ENCODE peak calls at places on chromosomes 3 and 15, in six cellular contexts. A is K562, E is SK-N-SH, I is HepG2, S is HCT116, K is GM12878. M is an unnamed sample. For H3K9me3, the result is how much of the 10 kb centered on the place peaks cover.

GRCh38 chr15:89556413-89557262 is 18.6 kb upstream of the TICRR start:
- DNase-seq in A (peak), E (peak), I (peak), S (peak), K (no peak), M (peak)

GRCh38 chr3:179528786-179529185 is 33.9 kb upstream of the ACTL6A start:
- DNase-seq in A (no peak), E (no peak), I (no peak), S (no peak), K (no peak), M (no peak)

GRCh38 chr15:40769310-40770146 is at the start of gene C15orf62:
- DNase-seq in A (no peak), E (peak), I (no peak), S (no peak), K (peak), M (no peak)

GRCh38 chr3:50164056-50164455 is 8.9 kb downstream of the SEMA3F start:
- DNase-seq in A (no peak), E (no peak), I (no peak), S (no peak), K (no peak), M (no peak)

GRCh38 chr15:49734831-49735508 is 114.1 kb downstream of the DTWD1 start:
- DNase-seq in A (no peak), E (no peak), I (no peak), S (no peak), K (no peak), M (no peak)

GRCh38 chr3:171811913-171812321 is 1.6 kb upstream of the PLD1 start:
- DNase-seq in A (no peak), E (no peak), I (no peak), S (no peak), K (no peak), M (no peak)

GRCh38 chr15:78685157-78685830 is 44.3 kb upstream of the CHRNB4 start:
- DNase-seq in A (no peak), E (peak), I (no peak), S (no peak), K (no peak), M (no peak)

GRCh38 chr3:43748179-43748578 is 57.4 kb downstream of the ABHD5 start:
- DNase-seq in A (no peak), E (no peak), I (no peak), S (no peak), K (no peak), M (no peak)

GRCh38 chr15:79091204-79091867 is 756 bp upstream of the RASGRF1 start:
- DNase-seq in A (no peak), E (peak), I (no peak), S (no peak), K (no peak), M (no peak)

GRCh38 chr15:95884276-95884675 is 446.2 kb upstream of the NR2F2 start:
- DNase-seq in A (no peak), E (no peak), I (no peak), S (no peak), K (no peak), M (no peak)

GRCh38 chr15:29756358-29757267 is 65.7 kb downstream of the TJP1 start:
- DNase-seq in A (no peak), E (no peak), I (no peak), S (no peak), K (no peak), M (no peak)

GRCh38 chr3:94159062-94159726 is 96.3 kb downstream of the NSUN3 start:
- DNase-seq in A (no peak), E (no peak), I (peak), S (no peak), K (no peak), M (no peak)

GRCh38 chr3:128309026-128309425 is 155.7 kb downstream of the EEFSEC start:
- DNase-seq in A (no peak), E (no peak), I (no peak), S (no peak), K (no peak), M (no peak)

GRCh38 chr3:179558742-179559364 is 3.9 kb upstream of the ACTL6A start:
- DNase-seq in A (peak), E (peak), I (peak), S (peak), K (peak), M (peak)

GRCh38 chr15:64205202-64205601 is 42.4 kb upstream of the PPIB start:
- DNase-seq in A (peak), E (no peak), I (no peak), S (no peak), K (no peak), M (no peak)

GRCh38 chr15:94230886-94231727 is at the start of gene MCTP2:
- DNase-seq in A (no peak), E (peak), I (peak), S (peak), K (peak), M (no peak)

GRCh38 chr3:94293793-94294195 is 230.9 kb downstream of the NSUN3 start:
- DNase-seq in A (no peak), E (no peak), I (no peak), S (no peak), K (no peak), M (no peak)

GRCh38 chr3:197750396-197750831 is 731 bp downstream of the FYTTD1 start:
- DNase-seq in A (peak), E (peak), I (no peak), S (no peak), K (no peak), M (no peak)

DNA sequence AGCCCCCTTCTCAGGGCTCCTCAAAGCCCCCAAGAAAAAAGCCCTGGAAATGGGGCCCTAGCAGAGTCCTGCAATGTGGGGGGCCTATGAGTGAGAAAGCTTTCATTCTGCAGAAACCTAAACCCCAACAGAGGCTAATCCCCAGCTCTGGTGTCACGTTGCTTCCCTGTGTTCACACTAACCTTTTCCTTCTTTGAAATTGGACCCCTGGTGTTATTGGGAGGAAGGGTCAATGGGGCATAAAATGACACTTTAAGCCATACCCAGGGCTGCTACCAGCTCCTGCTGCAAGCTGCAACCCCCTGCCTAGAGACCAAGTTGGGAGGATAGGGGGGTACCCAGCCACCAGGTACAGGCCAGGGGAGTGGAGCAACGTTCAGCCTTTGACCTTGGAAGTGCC is 2.1 kb downstream of the CYP1A2 start:
- DNase-seq in A (no peak), E (no peak), I (no peak), S (no peak), K (no peak), M (no peak)
- TF ChIP-seq POLR2AphosphoS5 in A (no peak), E (no peak), I (no peak), S (no peak), K (no peak), M (no peak)

GRCh38 chr15:71820127-71820526 is 9.8 kb downstream of the NR2E3 start:
- DNase-seq in A (no peak), E (no peak), I (no peak), S (no peak), K (no peak), M (no peak)
- H3K9me3 ChIP-seq in A (under half), E (under half), I (under half), S (under half), K (under half), M (under half)

GRCh38 chr15:99955532-99955931 is 222.3 kb upstream of the LYSMD4 start:
- DNase-seq in A (no peak), E (no peak), I (no peak), S (no peak), K (no peak), M (no peak)
- TF ChIP-seq REST in A (no peak), E (no peak), I (no peak), S (no peak), K (no peak), M (no peak)

GRCh38 chr3:24773798-24774197 is 279.1 kb upstream of the THRB start:
- DNase-seq in A (no peak), E (peak), I (peak), S (peak), K (no peak), M (peak)
- TF ChIP-seq POLR2AphosphoS5 in A (no peak), E (no peak), I (no peak), S (no peak), K (no peak), M (no peak)

GRCh38 chr15:20271647-20272046 is 270.0 kb downstream of the GOLGA6L6 start:
- DNase-seq in A (no peak), E (no peak), I (no peak), S (no peak), K (no peak), M (no peak)
- H3K9me3 ChIP-seq in A (under half), E (under half), I (under half), S (under half), K (under half), M (under half)

GRCh38 chr3:55453871-55454496 is 33.1 kb downstream of the WNT5A start:
- DNase-seq in A (no peak), E (no peak), I (no peak), S (no peak), K (peak), M (no peak)
- TF ChIP-seq REST in A (no peak), E (no peak), I (no peak), S (no peak), K (no peak), M (no peak)

GRCh38 chr3:196080517-196080841 is 1.4 kb downstream of the TFRC start:
- DNase-seq in A (no peak), E (no peak), I (no peak), S (no peak), K (no peak), M (no peak)

GRCh38 chr3:196082471-196082971 is 631 bp upstream of the TFRC start:
- DNase-seq in A (no peak), E (peak), I (peak), S (no peak), K (no peak), M (no peak)

GRCh38 chr3:196081834-196082470 is at the start of gene TFRC:
- DNase-seq in A (peak), E (peak), I (peak), S (peak), K (peak), M (no peak)

GRCh38 chr3:196085534-196085933 is 3.6 kb upstream of the TFRC start:
- DNase-seq in A (no peak), E (no peak), I (no peak), S (no peak), K (no peak), M (no peak)

DNA sequence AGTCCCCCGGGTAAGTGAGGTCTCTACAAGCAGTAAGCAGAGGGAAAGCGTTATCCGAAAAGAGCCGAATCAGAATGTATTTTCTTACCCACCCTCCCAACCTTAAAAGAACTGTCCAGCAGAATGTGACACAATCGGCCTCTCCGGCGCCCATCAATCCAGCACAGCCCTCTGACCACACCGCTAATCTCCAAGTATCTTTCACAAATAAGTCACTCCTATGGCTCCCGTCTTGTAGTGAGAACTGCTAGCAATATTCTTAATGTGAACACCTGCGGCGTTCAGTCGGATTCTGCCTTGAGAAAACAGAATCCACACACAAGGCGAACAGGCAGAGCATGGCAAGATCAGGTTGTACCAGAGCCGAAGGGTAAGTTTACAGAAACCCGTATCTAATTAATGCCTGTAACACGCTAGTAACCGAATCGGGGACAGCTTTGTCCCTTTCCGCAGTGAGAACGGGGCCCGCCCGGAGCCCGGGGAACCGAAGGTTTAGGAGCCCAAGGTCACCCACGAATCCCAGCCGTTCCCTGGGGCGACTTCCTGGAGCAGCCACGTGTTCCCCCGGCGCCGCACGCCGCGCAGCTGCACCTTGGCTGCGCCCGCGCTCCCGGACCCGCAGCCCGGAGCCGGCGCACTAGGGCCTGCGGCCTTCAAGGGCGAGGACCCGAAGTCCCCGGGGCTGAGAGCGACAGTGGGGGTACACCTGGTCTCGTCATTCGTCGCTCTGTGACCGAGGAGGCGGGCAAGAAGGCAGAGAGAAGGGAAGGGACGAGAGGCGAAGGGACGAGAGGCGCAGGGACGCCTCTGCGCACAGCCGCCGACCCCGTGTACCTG is 675 bp downstream of the TFRC start:
- DNase-seq in A (peak), E (peak), I (peak), S (no peak), K (no peak), M (no peak)
- TF ChIP-seq POLR2AphosphoS5 in A (no peak), E (no peak), I (no peak), S (no peak), K (no peak), M (no peak)

DNA sequence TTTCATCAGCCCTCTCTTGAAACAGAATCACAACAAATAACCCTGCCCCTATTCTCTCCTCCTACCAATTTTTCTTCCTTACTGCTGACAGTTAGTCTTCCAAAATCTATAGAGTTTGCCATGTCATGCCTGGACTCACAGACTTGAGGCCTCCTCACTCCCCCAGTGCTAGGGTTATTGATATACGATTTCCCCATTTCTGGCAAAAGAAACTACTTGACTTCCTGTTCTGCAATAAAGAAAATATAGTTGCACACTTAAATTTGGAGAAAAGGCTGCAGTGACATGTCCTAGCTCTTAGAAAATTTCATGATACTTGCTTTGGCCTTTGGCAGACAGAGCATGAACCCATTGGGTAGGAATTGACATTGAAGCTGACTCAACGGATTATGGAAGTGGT is 75.9 kb downstream of the CYP19A1 start:
- DNase-seq in A (no peak), E (no peak), I (no peak), S (no peak), K (no peak), M (no peak)
- H3K9me3 ChIP-seq in A (under half), E (under half), I (under half), S (under half), K (under half), M (under half)